ENCODE peak calls at places on chromosomes 11 and 22, in ten cellular contexts. J is stimulated activated CD4-positive, alpha-beta T cell treated with anti-CD3 and anti-CD28 coated beads, Interleukin-15, amount 100 ng/mL, for 48 hours; U is activated T-cell treated with anti-CD3 and anti-CD28 coated beads, Interleukin-2, amount 50 U/mL, for 72 hours; L is breast epithelium; G is glutamatergic neuron; O is adipocyte; W is RWPE1; V is dermis blood vessel endothelial cell; D is T follicular helper cell; M is activated naive CD4-positive, alpha-beta T cell treated with anti-CD3 and anti-CD28 coated beads for 36 hours. T is an unnamed sample.

GRCh38 chr11:12269104-12269441 is 108.3 kb upstream of the PARVA start:
- DNase-seq in J (no peak), U (no peak), L (no peak), G (peak), O (peak), W (peak), V (peak), D (no peak), M (no peak), T (no peak)

GRCh38 chr11:45383229-45383628 is 97.1 kb upstream of the SYT13 start:
- DNase-seq in J (no peak), U (no peak), L (no peak), G (no peak), O (peak), W (no peak), V (no peak), D (no peak), M (no peak), T (no peak)

GRCh38 chr11:105689636-105690035 is 79.8 kb downstream of the GRIA4 start:
- DNase-seq in J (no peak), U (no peak), L (no peak), G (no peak), O (no peak), W (no peak), V (no peak), D (no peak), M (no peak), T (no peak)

GRCh38 chr22:29810156-29810555 is 27.9 kb downstream of the ASCC2 start:
- DNase-seq in J (no peak), U (no peak), L (no peak), G (no peak), O (no peak), W (no peak), V (no peak), D (no peak), M (no peak), T (no peak)

GRCh38 chr22:37123649-37124048 is 14.1 kb upstream of the TMPRSS6 start:
- DNase-seq in J (no peak), U (no peak), L (no peak), G (no peak), O (no peak), W (no peak), V (no peak), D (no peak), M (no peak), T (no peak)

GRCh38 chr11:20647976-20648565 is 21.3 kb upstream of the NELL1 start:
- DNase-seq in J (peak), U (peak), L (no peak), G (peak), O (peak), W (peak), V (peak), D (no peak), M (peak), T (no peak)

GRCh38 chr11:78203184-78203583 is 14.5 kb downstream of the USP35 start:
- DNase-seq in J (no peak), U (peak), L (no peak), G (no peak), O (no peak), W (no peak), V (no peak), D (peak), M (peak), T (no peak)

GRCh38 chr11:62854825-62855570 is 15.6 kb upstream of the WDR74 start:
- DNase-seq in J (no peak), U (no peak), L (no peak), G (no peak), O (peak), W (no peak), V (no peak), D (no peak), M (no peak), T (no peak)

GRCh38 chr11:14906614-14907392 is 14.8 kb upstream of the CYP2R1 start:
- DNase-seq in J (no peak), U (no peak), L (no peak), G (no peak), O (no peak), W (no peak), V (no peak), D (no peak), M (peak), T (no peak)